ENCODE peak calls at places on chromosomes 1 and 21, in five cellular contexts. M, F, I, H and S are unnamed samples.

GRCh38 chr1:185663332-185663731 is 70.9 kb upstream of the HMCN1 start:
- DNase-seq in M (no peak), F (no peak), I (no peak), H (no peak), S (no peak)

GRCh38 chr1:207024202-207025143 is 8.1 kb downstream of the C1orf116 start:
- DNase-seq in M (peak; percentile 69), F (no peak), I (peak; percentile 66), H (no peak), S (peak; percentile 76)

GRCh38 chr21:30234643-30235042 is 18.7 kb upstream of the CLDN8 start:
- DNase-seq in M (no peak), F (no peak), I (no peak), H (no peak), S (no peak)

GRCh38 chr1:228472655-228473054 is 14.5 kb upstream of the RNF187 start:
- DNase-seq in M (peak; percentile 37), F (no peak), I (no peak), H (no peak), S (no peak)

GRCh38 chr1:29550119-29550841 is 314.0 kb downstream of the PTPRU start:
- DNase-seq in M (no peak), F (no peak), I (no peak), H (peak; percentile 42), S (no peak)

GRCh38 chr1:67690411-67690810 is 5.4 kb downstream of the GADD45A start:
- DNase-seq in M (no peak), F (no peak), I (no peak), H (no peak), S (no peak)

GRCh38 chr1:151934048-151934493 is 24.8 kb upstream of the THEM4 start:
- DNase-seq in M (peak; percentile 50), F (no peak), I (no peak), H (peak; percentile 49), S (peak; percentile 74)

GRCh38 chr1:180857947-180858768 is 54.5 kb upstream of the KIAA1614 start:
- DNase-seq in M (no peak), F (no peak), I (no peak), H (no peak), S (no peak)

GRCh38 chr1:93607814-93608187 is 73.8 kb downstream of the BCAR3 start:
- DNase-seq in M (peak; percentile 78), F (no peak), I (no peak), H (no peak), S (peak; percentile 87)

GRCh38 chr1:115198938-115199337 is 109.6 kb upstream of the TSPAN2 start:
- DNase-seq in M (peak; percentile 47), F (no peak), I (peak; percentile 66), H (no peak), S (no peak)

GRCh38 chr1:30427545-30427944 is 295.8 kb downstream of the MATN1 start:
- DNase-seq in M (no peak), F (no peak), I (no peak), H (peak; percentile 37), S (no peak)

GRCh38 chr1:52551476-52552235 is 1.2 kb downstream of the TUT4 start:
- DNase-seq in M (peak; percentile 62), F (no peak), I (no peak), H (no peak), S (no peak)

GRCh38 chr1:26618561-26618960 is 77.3 kb upstream of the ARID1A start:
- DNase-seq in M (no peak), F (no peak), I (no peak), H (no peak), S (no peak)

GRCh38 chr1:7614576-7615074 is 156.5 kb upstream of the VAMP3 start:
- DNase-seq in M (no peak), F (no peak), I (no peak), H (no peak), S (no peak)

GRCh38 chr21:37032877-37033471 is 26.5 kb downstream of the RIPPLY3 start:
- DNase-seq in M (peak; percentile 78), F (no peak), I (no peak), H (no peak), S (peak; percentile 72)

GRCh38 chr1:181397841-181398240 is 85.5 kb upstream of the CACNA1E start:
- DNase-seq in M (no peak), F (no peak), I (no peak), H (no peak), S (no peak)

GRCh38 chr1:26288311-26288941 is 8.5 kb downstream of the SH3BGRL3 start:
- DNase-seq in M (peak; percentile 27), F (no peak), I (no peak), H (no peak), S (peak; percentile 87)

GRCh38 chr1:3032970-3033794 is 11.9 kb downstream of the ACTRT2 start:
- DNase-seq in M (no peak), F (no peak), I (no peak), H (no peak), S (peak; percentile 65)

DNA sequence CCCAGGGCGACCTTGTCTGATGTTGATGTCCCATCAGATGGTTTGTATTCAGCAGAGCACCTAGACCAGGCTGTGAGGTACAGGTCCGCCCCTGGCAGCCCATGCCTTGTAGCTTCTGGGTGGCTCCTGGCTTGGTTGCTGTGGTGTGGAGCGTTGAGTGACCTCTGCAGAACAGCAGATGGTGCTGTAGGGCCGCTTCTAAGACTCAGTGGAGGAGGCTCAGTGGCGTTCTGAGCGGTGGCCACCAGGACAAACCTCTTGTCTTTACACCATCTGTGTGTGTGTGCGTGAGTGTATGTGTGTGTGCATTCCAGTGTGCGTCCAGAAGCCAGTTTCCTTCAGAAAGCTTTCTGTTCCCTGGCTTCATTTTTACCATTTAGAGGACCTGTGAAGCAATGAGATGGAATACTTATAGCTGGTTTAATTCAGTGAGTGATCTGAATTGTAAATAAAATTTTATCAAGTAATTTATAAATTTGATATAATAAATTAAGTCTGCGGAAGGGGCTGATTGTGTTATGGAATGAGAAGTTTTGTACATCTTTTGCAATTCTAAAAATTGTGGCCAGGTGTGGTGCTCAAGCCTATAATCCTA is 66.1 kb downstream of the ADARB1 start:
- DNase-seq in M (peak; percentile 92), F (peak; percentile 52), I (peak; percentile 76), H (peak; percentile 92), S (peak; percentile 97)
- TF ChIP-seq CTCF in M (peak; percentile 96), F (peak; percentile 55), I (peak; percentile 73), H (peak; percentile 95), S (peak; percentile 97)

GRCh38 chr1:42263019-42263418 is 72.0 kb downstream of the FOXJ3 start:
- DNase-seq in M (no peak), F (no peak), I (no peak), H (no peak), S (no peak)
- H3K4me1 ChIP-seq in M (peaks cover 4% of the 10 kb centered on the region), F (peaks cover 35% of the 10 kb centered on the region), I (peaks cover 7% of the 10 kb centered on the region), H (no peaks in the 10 kb centered on the region), S (peaks cover 16% of the 10 kb centered on the region)

GRCh38 chr1:100832676-100833469 is 61.8 kb downstream of the EXTL2 start:
- DNase-seq in M (no peak), F (no peak), I (no peak), H (no peak), S (no peak)

GRCh38 chr1:100835866-100836842 is 58.5 kb downstream of the EXTL2 start:
- DNase-seq in M (no peak), F (no peak), I (no peak), H (no peak), S (no peak)

DNA sequence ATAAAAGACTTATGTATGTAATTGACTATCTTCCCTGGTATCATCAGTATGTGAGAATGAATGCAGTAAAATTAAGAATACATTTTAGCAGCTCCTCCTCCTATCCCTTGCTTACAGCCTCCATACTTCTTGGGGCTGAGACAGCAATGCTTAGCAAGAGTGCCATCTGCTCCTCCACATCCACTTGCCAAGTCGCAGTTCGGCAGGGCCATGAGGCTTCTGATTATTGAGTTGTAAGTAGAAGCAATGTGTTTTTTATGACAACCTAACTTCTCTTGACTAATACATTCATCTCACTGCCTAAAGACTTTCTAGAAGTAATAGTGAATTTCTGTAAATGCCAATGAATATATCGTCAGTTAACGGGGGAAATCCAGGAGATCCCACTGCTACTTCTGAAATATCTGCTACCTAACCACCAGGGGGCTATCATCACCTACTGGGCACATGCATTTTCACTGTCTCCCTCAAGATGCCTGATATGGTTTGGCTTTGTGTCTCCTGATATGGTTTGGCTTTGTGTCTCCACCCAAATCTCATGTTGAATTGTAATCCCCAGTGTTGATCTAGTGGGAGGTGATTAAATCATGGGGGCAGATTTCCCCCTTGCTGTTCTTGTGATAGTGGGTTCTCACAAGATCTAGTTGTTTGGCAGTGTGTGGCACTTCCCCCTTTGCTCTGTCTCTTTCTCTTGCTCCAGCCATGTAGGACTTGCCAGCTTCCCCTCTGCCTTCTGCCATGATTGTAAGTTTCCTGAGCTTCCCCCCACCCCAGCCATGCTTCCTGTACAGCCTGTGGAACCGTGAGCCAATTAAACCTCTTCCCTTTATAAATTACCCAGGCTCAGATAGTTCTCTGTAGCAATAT is 59.6 kb downstream of the EXTL2 start:
- DNase-seq in M (no peak), F (no peak), I (no peak), H (peak; percentile 46), S (no peak)
- TF ChIP-seq CTCF in M (peak; percentile 48), F (no peak), I (peak; percentile 32), H (peak; percentile 78), S (peak; percentile 50)

GRCh38 chr1:80245813-80246212 is 1239.3 kb upstream of the ADGRL4 start:
- DNase-seq in M (no peak), F (no peak), I (no peak), H (no peak), S (no peak)

GRCh38 chr1:80249699-80250098 is 1243.2 kb upstream of the ADGRL4 start:
- DNase-seq in M (no peak), F (no peak), I (no peak), H (no peak), S (no peak)

GRCh38 chr1:80248886-80249285 is 1242.4 kb upstream of the ADGRL4 start:
- DNase-seq in M (peak; percentile 34), F (no peak), I (no peak), H (no peak), S (no peak)

GRCh38 chr1:80250573-80251168 is 1244.1 kb upstream of the ADGRL4 start:
- DNase-seq in M (no peak), F (no peak), I (no peak), H (no peak), S (no peak)

GRCh38 chr1:80251591-80251990 is 1245.1 kb upstream of the ADGRL4 start:
- DNase-seq in M (no peak), F (no peak), I (no peak), H (no peak), S (no peak)
- H3K4me1 ChIP-seq in M (no peaks in the 10 kb centered on the region), F (no peaks in the 10 kb centered on the region), I (no peaks in the 10 kb centered on the region), H (no peaks in the 10 kb centered on the region), S (no peaks in the 10 kb centered on the region)

GRCh38 chr1:109262231-109263010 is 13.1 kb downstream of the CELSR2 start:
- DNase-seq in M (no peak), F (no peak), I (no peak), H (no peak), S (peak; percentile 75)
- TF ChIP-seq CTCF in M (no peak), F (no peak), I (no peak), H (no peak), S (no peak)

DNA sequence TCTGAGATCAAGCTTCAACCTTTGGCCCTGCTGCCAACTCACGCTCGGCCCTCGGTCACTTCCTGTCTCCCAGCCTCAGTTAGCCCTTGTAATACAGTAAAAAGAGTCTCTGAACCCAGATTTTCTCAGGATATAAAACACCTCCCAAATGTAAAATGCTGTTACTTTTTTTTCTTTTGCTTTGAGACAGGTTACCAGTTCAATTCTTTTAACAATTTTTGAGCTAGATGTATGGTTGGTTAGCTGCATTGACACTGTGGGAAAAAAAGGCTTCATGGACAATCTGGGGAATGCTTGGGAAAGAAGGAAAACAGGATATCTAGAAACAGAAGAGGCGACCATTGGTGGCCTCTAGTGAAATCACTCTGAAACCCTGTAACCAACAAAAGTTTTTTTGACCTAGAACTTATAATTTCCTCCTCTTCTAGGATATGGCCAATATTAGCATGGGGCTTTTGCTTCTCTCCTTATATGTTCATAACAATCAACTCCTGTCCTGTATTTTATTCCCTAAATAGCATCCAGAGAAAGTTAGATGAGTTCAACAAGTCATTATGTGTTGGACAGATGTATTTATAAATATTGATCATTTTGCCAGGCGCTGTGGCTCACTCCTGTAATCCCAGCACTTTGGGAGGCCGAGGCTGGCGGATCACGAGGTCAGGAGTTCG is 1.3 kb downstream of the CMPK1 start:
- DNase-seq in M (no peak), F (no peak), I (no peak), H (no peak), S (peak; percentile 89)
- H3K4me1 ChIP-seq in M (no peaks in the 10 kb centered on the region), F (peaks cover 23% of the 10 kb centered on the region), I (peaks cover 23% of the 10 kb centered on the region), H (peaks cover 2% of the 10 kb centered on the region), S (peaks cover 14% of the 10 kb centered on the region)